ENCODE peak calls at places on chromosomes 2 and 18, in eight cellular contexts. Q, K, O, A, B, D, J and G are unnamed samples.

GRCh38 chr2:238702691-238703415 is 145.0 kb upstream of the TWIST2 start:
- DNase-seq in Q (no peak), K (no peak), O (peak), A (peak), B (no peak), D (no peak), J (no peak), G (no peak)

GRCh38 chr2:165009466-165009865 is 54.1 kb upstream of the SLC38A11 start:
- DNase-seq in Q (peak), K (no peak), O (no peak), A (no peak), B (no peak), D (no peak), J (no peak), G (no peak)

GRCh38 chr2:8571792-8572499 is 109.9 kb upstream of the ID2 start:
- DNase-seq in Q (no peak), K (no peak), O (no peak), A (peak), B (no peak), D (no peak), J (no peak), G (no peak)

GRCh38 chr2:99348173-99348572 is 11.0 kb downstream of the EIF5B start:
- DNase-seq in Q (no peak), K (no peak), O (no peak), A (no peak), B (no peak), D (no peak), J (no peak), G (no peak)

GRCh38 chr2:11835403-11835802 is 89.0 kb downstream of the LPIN1 start:
- DNase-seq in Q (no peak), K (no peak), O (no peak), A (no peak), B (no peak), D (no peak), J (no peak), G (no peak)

GRCh38 chr2:1510184-1510583 is 96.9 kb downstream of the TPO start:
- DNase-seq in Q (no peak), K (no peak), O (no peak), A (no peak), B (no peak), D (no peak), J (no peak), G (no peak)

GRCh38 chr2:144471316-144472045 is 48.4 kb downstream of the ZEB2 start:
- DNase-seq in Q (no peak), K (no peak), O (no peak), A (no peak), B (no peak), D (no peak), J (no peak), G (no peak)

GRCh38 chr2:233329489-233330135 is 22.0 kb downstream of the SAG start:
- DNase-seq in Q (peak), K (no peak), O (no peak), A (no peak), B (no peak), D (no peak), J (peak), G (no peak)

GRCh38 chr18:32439802-32440201 is 30.9 kb downstream of the GAREM1 start:
- DNase-seq in Q (no peak), K (no peak), O (no peak), A (peak), B (peak), D (no peak), J (no peak), G (no peak)

GRCh38 chr18:35005963-35006577 is 35.1 kb upstream of the MAPRE2 start:
- DNase-seq in Q (peak), K (no peak), O (no peak), A (no peak), B (peak), D (no peak), J (peak), G (peak)
- H3K4me3 ChIP-seq in Q (no peak), K (no peak), O (no peak), A (no peak), B (no peak), D (no peak), J (no peak), G (no peak)

DNA sequence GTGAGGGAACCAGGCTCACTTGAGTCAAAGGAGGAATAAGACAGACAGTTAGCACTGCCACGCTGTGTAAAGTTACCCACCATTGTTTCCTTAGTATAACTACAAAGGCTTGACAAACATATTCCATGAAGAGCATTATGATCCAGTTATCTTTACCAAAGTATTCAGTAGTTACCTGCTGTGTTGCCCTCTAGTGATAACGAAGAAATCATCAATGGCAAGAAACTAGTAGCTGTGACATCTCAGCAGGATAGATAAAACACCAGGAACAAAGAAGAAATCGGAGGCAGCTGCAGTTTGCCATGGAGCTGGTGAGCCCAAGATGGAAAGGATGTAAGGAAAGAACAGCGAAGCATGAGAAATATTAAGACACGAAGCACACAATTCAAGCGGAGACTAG is 215.3 kb upstream of the FSHR start:
- DNase-seq in Q (no peak), K (no peak), O (no peak), A (no peak), B (no peak), D (no peak), J (no peak), G (no peak)
- TF ChIP-seq CTCF in Q (no peak), K (no peak), O (no peak), A (no peak), B (no peak), D (no peak), J (no peak), G (no peak)

DNA sequence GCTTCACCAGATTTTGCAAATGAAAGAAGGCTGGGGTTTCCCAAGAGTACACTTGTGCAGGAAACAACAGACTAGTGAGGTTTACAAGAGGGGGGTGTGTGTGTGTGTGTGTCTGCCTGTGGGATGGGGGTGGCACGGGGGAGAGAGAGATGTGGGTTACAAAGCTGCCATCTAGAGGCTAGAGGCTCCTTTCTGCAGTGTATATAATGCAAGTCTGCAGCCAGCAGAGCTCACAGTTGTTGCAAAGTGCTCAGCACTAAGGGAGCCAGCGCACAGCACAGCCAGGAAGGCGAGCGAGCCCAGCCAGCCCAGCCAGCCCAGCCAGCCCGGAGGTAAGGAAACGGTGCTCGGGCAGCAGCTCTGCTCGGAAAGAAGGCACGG is at the start of gene ACKR3:
- DNase-seq in Q (peak), K (peak), O (peak), A (peak), B (peak), D (peak), J (peak), G (no peak)
- H3K4me3 ChIP-seq in Q (peak), K (peak), O (no peak), A (peak), B (peak), D (no peak), J (peak), G (peak)

DNA sequence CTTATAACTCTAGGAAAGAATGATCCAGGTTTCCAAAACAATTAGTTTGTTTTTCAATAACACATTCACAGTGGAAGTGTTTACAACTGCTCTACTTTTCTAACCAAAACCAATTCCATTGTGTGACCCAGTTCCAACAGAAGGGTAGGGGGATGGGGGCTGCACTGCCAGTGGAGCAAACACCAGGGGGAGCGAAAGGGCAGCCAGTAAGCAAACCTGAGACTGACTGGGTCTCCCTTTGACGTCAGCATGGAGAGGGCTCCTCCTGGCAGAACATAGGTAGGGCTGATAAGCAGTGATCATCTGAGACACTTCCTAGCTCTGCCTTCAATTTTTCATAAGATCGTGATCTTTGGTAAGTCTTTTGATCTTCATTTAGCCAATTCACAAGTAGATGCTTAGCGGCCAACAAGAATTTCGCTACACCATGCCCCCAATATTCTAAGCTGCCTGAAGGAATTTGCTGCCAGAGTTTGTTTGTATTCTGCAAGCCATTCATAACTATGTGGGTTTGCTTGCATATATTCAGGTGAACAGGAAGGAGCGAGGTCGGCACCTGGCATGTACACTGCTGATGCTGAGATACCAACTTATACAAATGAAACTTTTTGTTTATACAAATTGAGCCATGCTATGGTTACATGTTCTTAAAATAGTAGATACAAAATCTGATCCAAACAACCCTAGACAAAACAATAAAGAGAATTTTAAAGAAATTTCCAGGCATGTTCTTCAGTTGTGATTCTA is 45.9 kb downstream of the ST6GAL2 start:
- DNase-seq in Q (no peak), K (peak), O (no peak), A (no peak), B (peak), D (peak), J (no peak), G (peak)
- TF ChIP-seq CTCF in Q (peak), K (no peak), O (no peak), A (no peak), B (no peak), D (peak), J (no peak), G (peak)

GRCh38 chr2:38654495-38655381 is 11.2 kb upstream of the GALM start:
- DNase-seq in Q (no peak), K (no peak), O (no peak), A (no peak), B (no peak), D (no peak), J (no peak), G (no peak)

GRCh38 chr2:38653715-38654494 is 12.0 kb upstream of the GALM start:
- DNase-seq in Q (no peak), K (no peak), O (no peak), A (no peak), B (no peak), D (no peak), J (no peak), G (no peak)

GRCh38 chr2:38650717-38651116 is 15.2 kb upstream of the GALM start:
- DNase-seq in Q (no peak), K (no peak), O (no peak), A (no peak), B (no peak), D (no peak), J (no peak), G (no peak)

GRCh38 chr2:38653380-38653714 is 12.6 kb upstream of the GALM start:
- DNase-seq in Q (no peak), K (no peak), O (no peak), A (no peak), B (no peak), D (no peak), J (no peak), G (no peak)

DNA sequence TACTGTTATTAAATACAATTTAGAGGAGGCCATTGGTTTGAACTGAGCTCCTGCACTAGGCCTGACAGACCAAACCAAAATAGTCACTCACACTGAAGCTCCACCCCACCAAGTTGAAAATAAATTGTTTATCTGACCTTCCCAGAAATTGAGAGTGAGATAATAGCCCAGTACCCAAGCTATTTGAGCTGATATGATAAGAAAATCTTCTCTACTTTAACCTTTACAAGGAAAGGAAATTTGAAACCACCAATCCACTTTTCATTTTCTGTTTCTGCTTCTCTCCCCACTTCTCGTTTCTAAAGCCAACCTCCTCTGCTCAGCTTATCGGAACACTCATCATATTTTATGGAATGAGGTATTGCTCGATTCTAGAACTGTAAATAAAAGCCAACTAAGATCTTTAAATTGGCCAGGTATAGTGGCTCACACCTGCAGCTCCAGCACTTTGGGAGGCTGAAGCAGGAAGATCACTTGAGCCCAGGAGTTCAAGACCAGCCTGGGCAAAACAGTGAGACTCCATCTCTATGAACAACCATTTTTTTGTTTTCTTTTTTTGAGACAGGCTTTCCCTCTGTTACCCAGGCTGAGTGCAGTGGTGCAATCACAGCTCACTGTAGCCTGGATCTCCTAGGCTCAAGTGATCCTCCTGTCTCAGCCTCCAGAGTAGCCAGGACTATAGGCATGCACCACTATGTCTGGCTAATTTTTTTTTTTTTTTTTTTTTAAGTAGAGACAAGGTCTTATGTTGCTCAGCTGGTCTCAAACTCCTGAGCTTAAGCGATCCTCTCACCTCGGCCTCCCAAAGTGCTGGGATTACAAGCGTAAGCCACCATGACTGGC is 13.3 kb upstream of the GALM start:
- DNase-seq in Q (no peak), K (no peak), O (no peak), A (no peak), B (no peak), D (no peak), J (no peak), G (no peak)
- H3K4me3 ChIP-seq in Q (no peak), K (no peak), O (no peak), A (no peak), B (no peak), D (no peak), J (no peak), G (no peak)

GRCh38 chr2:130729311-130730299 is 735 bp downstream of the GPR148 start:
- DNase-seq in Q (no peak), K (no peak), O (no peak), A (no peak), B (no peak), D (peak), J (no peak), G (no peak)

GRCh38 chr2:130726614-130727180 is 2.2 kb upstream of the GPR148 start:
- DNase-seq in Q (no peak), K (no peak), O (no peak), A (no peak), B (no peak), D (no peak), J (no peak), G (no peak)

GRCh38 chr2:130728549-130729310 is at the start of gene GPR148:
- DNase-seq in Q (no peak), K (no peak), O (no peak), A (no peak), B (no peak), D (peak), J (no peak), G (no peak)

GRCh38 chr2:130728007-130728454 is 839 bp upstream of the GPR148 start:
- DNase-seq in Q (peak), K (no peak), O (no peak), A (peak), B (peak), D (peak), J (no peak), G (no peak)

DNA sequence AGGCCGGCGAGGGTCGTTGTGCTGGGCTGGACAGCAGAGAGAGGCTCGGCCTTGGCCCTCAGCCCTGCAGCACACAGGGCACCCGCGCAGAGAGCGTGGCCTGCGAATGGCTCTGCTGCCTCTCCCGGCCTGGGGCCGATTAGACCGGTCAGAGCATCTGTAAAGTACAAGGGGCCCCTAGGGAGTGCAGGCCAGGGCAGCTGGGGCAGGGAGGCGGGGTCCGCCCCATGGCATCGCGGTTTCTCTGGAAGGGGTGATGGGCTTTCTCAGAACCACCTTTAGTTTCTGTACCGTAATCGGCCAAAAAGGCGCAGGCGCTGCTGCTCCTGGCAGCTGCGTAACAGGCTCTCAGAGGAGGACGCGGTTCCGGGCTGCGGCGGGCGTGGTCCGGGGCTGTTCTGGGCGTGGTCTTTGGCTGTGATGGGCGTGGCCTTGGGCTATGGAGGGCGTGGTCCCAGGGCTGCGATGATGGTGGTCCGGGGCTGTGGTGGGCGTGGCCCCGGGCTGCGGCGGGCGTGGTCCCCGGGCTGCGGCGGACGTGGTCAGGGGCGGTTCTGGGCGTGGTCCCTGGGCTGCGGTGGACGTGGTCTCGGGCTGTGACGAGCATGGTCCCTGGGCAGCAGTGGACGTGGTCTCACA is 1.5 kb upstream of the GPR148 start:
- DNase-seq in Q (peak), K (peak), O (peak), A (peak), B (peak), D (peak), J (peak), G (peak)
- TF ChIP-seq CTCF in Q (no peak), K (no peak), O (no peak), A (no peak), B (no peak), D (no peak), J (no peak), G (no peak)

GRCh38 chr2:156435725-156436476 is at the start of gene GPD2:
- DNase-seq in Q (peak), K (peak), O (peak), A (peak), B (peak), D (peak), J (peak), G (no peak)

GRCh38 chr2:156436477-156437085 is 402 bp downstream of the GPD2 start:
- DNase-seq in Q (no peak), K (no peak), O (no peak), A (peak), B (peak), D (no peak), J (no peak), G (no peak)

GRCh38 chr2:156437272-156437671 is 1.1 kb downstream of the GPD2 start:
- DNase-seq in Q (no peak), K (no peak), O (no peak), A (peak), B (peak), D (peak), J (no peak), G (no peak)

GRCh38 chr2:156435392-156435724 is 821 bp upstream of the GPD2 start:
- DNase-seq in Q (no peak), K (no peak), O (no peak), A (no peak), B (no peak), D (no peak), J (no peak), G (no peak)

DNA sequence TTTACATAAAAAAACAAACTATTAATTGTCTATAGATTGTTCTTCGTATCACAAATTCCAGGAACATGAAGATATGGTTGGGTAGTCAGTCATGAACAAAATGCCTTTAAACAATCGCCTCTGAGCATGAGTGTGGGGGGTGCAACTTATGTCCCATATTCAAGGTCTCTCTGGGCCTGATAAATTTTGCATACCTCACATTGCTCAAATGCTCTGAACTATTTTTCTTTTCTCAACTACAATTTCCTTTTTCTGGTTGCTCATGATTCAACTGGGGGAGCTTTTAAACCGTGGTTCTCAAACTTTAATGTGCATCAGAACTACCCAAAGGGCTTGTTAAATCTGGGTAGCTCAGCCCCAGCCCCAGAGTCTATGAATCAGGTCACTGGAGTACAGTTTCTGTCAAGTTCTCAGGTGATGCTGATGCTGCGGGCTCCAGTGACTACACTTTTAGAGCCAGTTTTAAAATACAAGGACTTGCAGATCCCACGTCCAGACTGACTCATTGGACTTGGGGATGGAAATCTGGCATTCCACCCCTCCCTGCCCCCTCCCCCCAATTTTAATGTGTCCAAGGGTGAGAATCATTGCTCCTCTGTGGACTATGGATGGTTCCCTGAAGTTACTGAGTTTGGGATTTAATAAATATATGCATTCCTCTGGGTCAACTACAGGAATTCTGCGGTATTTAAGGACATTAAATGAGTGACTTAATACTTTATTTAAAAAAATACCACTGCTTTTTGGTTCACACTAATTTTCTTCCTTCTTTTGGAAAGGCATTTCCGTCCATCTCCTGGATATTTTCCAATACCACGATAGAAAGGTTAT is 1.5 kb upstream of the GPD2 start:
- DNase-seq in Q (peak), K (no peak), O (no peak), A (no peak), B (peak), D (no peak), J (no peak), G (no peak)
- H3K4me3 ChIP-seq in Q (peak), K (peak), O (peak), A (peak), B (peak), D (no peak), J (no peak), G (peak)

DNA sequence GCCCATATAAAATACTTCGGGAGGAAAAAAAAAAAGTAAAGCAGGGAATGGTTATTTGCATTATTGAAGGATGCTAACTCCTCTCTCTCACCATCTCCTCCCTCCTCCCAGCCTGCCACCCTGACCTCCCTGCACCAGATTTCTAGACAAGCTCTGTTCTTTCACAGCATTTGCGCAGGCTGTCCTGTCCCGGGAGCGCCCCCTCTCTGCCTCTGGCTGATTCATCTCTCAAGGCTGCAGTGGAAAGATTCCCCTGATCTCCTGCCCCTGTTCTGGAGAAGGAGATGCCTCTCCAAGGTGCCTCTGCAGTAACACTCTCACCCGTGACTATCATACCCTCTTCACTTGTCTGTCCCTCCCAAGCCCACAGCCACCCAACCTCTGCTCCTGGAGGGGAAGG is 38.5 kb downstream of the COL4A4 start:
- DNase-seq in Q (no peak), K (no peak), O (no peak), A (no peak), B (peak), D (no peak), J (no peak), G (no peak)
- TF ChIP-seq CTCF in Q (no peak), K (no peak), O (no peak), A (no peak), B (no peak), D (no peak), J (peak), G (peak)